ENCODE peak calls at places on chromosomes 7 and 10, in five cellular contexts. E, K, T, O and Y are unnamed samples. For H3K4me1, the result is how much of the 10 kb centered on the place peaks cover.

GRCh38 chr7:44980393-44981034 is 1.7 kb upstream of the MYO1G start:
- DNase-seq in E (peak), K (no peak), T (no peak), O (no peak), Y (no peak)

GRCh38 chr7:149284850-149285580 is 23.0 kb downstream of the ZNF783 start:
- DNase-seq in E (peak), K (peak), T (peak), O (peak), Y (peak)

GRCh38 chr10:71623098-71623985 is 96.2 kb downstream of the C10orf105 start:
- DNase-seq in E (peak), K (no peak), T (no peak), O (peak), Y (no peak)

GRCh38 chr7:138097064-138097741 is 20.9 kb downstream of the AKR1D1 start:
- DNase-seq in E (peak), K (peak), T (no peak), O (peak), Y (no peak)

GRCh38 chr10:88256013-88256680 is 327.0 kb downstream of the RNLS start:
- DNase-seq in E (no peak), K (no peak), T (no peak), O (no peak), Y (no peak)

GRCh38 chr10:95819620-95820329 is 63.8 kb downstream of the ENTPD1 start:
- DNase-seq in E (no peak), K (no peak), T (no peak), O (no peak), Y (no peak)

GRCh38 chr10:70169011-70169410 is 1.3 kb downstream of the SAR1A start:
- DNase-seq in E (no peak), K (no peak), T (no peak), O (no peak), Y (no peak)

GRCh38 chr10:117216611-117217195 is 19.4 kb downstream of the KCNK18 start:
- DNase-seq in E (peak), K (peak), T (no peak), O (peak), Y (peak)

GRCh38 chr7:157843336-157844140 is 506.7 kb downstream of the DNAJB6 start:
- DNase-seq in E (no peak), K (no peak), T (no peak), O (no peak), Y (no peak)

GRCh38 chr10:53063805-53064204 is 291.2 kb upstream of the MBL2 start:
- DNase-seq in E (no peak), K (no peak), T (no peak), O (no peak), Y (no peak)

GRCh38 chr10:44809652-44810051 is 101.5 kb upstream of the TMEM72 start:
- DNase-seq in E (no peak), K (no peak), T (no peak), O (no peak), Y (no peak)

GRCh38 chr10:97888641-97889262 is 39.1 kb downstream of the GOLGA7B start:
- DNase-seq in E (no peak), K (peak), T (no peak), O (peak), Y (no peak)

GRCh38 chr7:14040528-14040927 is 51.1 kb upstream of the ETV1 start:
- DNase-seq in E (no peak), K (no peak), T (no peak), O (no peak), Y (no peak)

GRCh38 chr10:31912289-31912688 is 16.3 kb downstream of the ARHGAP12 start:
- DNase-seq in E (no peak), K (no peak), T (no peak), O (no peak), Y (no peak)

GRCh38 chr7:116187400-116187799 is 22.9 kb upstream of the TES start:
- DNase-seq in E (no peak), K (no peak), T (no peak), O (no peak), Y (no peak)

GRCh38 chr7:1234794-1235500 is 2.3 kb downstream of the UNCX start:
- DNase-seq in E (no peak), K (no peak), T (no peak), O (peak), Y (peak)

GRCh38 chr10:110625356-110625894 is 18.7 kb upstream of the RBM20 start:
- DNase-seq in E (no peak), K (no peak), T (no peak), O (no peak), Y (no peak)

GRCh38 chr7:107948645-107949442 is 54.1 kb downstream of the LAMB1 start:
- DNase-seq in E (peak), K (no peak), T (no peak), O (peak), Y (no peak)

GRCh38 chr7:24741691-24742639 is 15.3 kb downstream of the GSDME start:
- DNase-seq in E (no peak), K (no peak), T (no peak), O (peak), Y (no peak)

GRCh38 chr10:63105811-63106755 is 27.0 kb upstream of the NRBF2 start:
- DNase-seq in E (no peak), K (no peak), T (peak), O (no peak), Y (no peak)

GRCh38 chr10:5622586-5622985 is 43.8 kb downstream of the ASB13 start:
- DNase-seq in E (no peak), K (no peak), T (no peak), O (no peak), Y (no peak)

GRCh38 chr7:43092819-43093218 is 19.6 kb upstream of the HECW1 start:
- DNase-seq in E (no peak), K (no peak), T (no peak), O (no peak), Y (no peak)

GRCh38 chr10:79024716-79025112 is 44.1 kb upstream of the ZMIZ1 start:
- DNase-seq in E (peak), K (no peak), T (peak), O (no peak), Y (no peak)

GRCh38 chr7:15837627-15838026 is 151.1 kb upstream of the MEOX2 start:
- DNase-seq in E (no peak), K (no peak), T (no peak), O (no peak), Y (no peak)

GRCh38 chr7:97116308-97116707 is 1.2 kb upstream of the SDHAF3 start:
- DNase-seq in E (no peak), K (no peak), T (no peak), O (no peak), Y (peak)

GRCh38 chr10:88728107-88728763 is 22.2 kb downstream of the LIPK start:
- DNase-seq in E (no peak), K (no peak), T (no peak), O (peak), Y (no peak)

GRCh38 chr7:68963547-68963946 is 634.7 kb upstream of the AUTS2 start:
- DNase-seq in E (no peak), K (no peak), T (no peak), O (peak), Y (no peak)
- H3K27ac ChIP-seq in E (no peak), K (no peak), T (no peak), O (peak), Y (no peak)

GRCh38 chr10:27745380-27745718 is 270 bp downstream of the MKX start:
- DNase-seq in E (no peak), K (no peak), T (no peak), O (no peak), Y (no peak)

GRCh38 chr10:27743736-27744477 is 1.7 kb downstream of the MKX start:
- DNase-seq in E (no peak), K (no peak), T (no peak), O (peak), Y (peak)

GRCh38 chr10:27745719-27746363 is at the start of gene MKX:
- DNase-seq in E (no peak), K (peak), T (no peak), O (peak), Y (no peak)

GRCh38 chr10:27742926-27743735 is 2.5 kb downstream of the MKX start:
- DNase-seq in E (peak), K (peak), T (peak), O (peak), Y (no peak)

GRCh38 chr10:27744478-27745379 is 890 bp downstream of the MKX start:
- DNase-seq in E (no peak), K (peak), T (no peak), O (peak), Y (peak)
- H3K4me1 ChIP-seq in E (under half), K (half or more), T (half or more), O (under half), Y (half or more)

GRCh38 chr10:133026171-133026570 is 61.6 kb upstream of the ADGRA1 start:
- DNase-seq in E (no peak), K (no peak), T (no peak), O (no peak), Y (peak)

GRCh38 chr10:133027480-133027879 is 60.2 kb upstream of the ADGRA1 start:
- DNase-seq in E (no peak), K (no peak), T (no peak), O (no peak), Y (no peak)

GRCh38 chr10:133025558-133026090 is 62.1 kb upstream of the ADGRA1 start:
- DNase-seq in E (no peak), K (no peak), T (no peak), O (no peak), Y (no peak)

GRCh38 chr10:133028158-133028557 is 59.6 kb upstream of the ADGRA1 start:
- DNase-seq in E (no peak), K (no peak), T (no peak), O (no peak), Y (no peak)

DNA sequence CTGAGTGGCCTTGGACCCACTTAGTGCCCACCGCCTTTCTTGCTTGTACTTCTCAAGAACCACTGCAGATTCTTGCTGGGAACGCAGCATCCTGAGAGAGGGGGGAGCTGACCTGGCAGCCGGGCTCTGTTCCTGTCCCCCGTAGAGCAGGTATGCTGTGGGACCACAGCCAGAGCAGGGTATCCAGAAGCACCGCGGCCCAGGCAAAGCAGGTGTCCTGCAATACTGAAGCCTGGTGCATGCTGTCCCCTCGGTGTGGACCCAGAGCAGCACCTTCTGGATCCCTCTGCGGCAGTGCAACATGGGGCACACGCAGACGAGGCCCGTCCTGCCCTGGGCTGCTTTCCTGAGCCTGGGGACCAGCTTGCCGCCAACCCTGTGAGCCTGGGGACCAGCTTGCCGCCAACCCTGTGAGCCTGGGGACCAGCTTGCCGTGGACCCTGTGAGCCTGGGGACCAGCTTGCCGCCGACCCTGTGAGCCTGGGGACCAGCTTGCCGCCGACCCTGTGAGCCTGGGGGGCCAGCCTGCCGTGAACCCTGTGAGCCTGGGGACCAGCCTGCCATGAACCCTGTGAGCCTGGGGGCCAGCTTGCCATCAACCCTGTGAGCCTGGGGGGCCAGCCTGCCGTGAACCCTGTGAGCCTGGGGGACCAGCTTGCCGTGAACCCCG is 60.9 kb upstream of the ADGRA1 start:
- DNase-seq in E (no peak), K (no peak), T (no peak), O (no peak), Y (peak)
- TF ChIP-seq POLR2A in E (no peak), K (no peak), T (no peak), O (no peak), Y (no peak)

GRCh38 chr7:159193543-159193942 is 48.9 kb upstream of the VIPR2 start:
- DNase-seq in E (no peak), K (no peak), T (no peak), O (no peak), Y (no peak)

GRCh38 chr7:159191236-159191635 is 46.6 kb upstream of the VIPR2 start:
- DNase-seq in E (no peak), K (no peak), T (no peak), O (no peak), Y (no peak)

GRCh38 chr7:159195926-159196325 is 51.3 kb upstream of the VIPR2 start:
- DNase-seq in E (no peak), K (no peak), T (no peak), O (no peak), Y (no peak)

GRCh38 chr7:159192761-159193453 is 48.2 kb upstream of the VIPR2 start:
- DNase-seq in E (no peak), K (no peak), T (no peak), O (no peak), Y (no peak)

DNA sequence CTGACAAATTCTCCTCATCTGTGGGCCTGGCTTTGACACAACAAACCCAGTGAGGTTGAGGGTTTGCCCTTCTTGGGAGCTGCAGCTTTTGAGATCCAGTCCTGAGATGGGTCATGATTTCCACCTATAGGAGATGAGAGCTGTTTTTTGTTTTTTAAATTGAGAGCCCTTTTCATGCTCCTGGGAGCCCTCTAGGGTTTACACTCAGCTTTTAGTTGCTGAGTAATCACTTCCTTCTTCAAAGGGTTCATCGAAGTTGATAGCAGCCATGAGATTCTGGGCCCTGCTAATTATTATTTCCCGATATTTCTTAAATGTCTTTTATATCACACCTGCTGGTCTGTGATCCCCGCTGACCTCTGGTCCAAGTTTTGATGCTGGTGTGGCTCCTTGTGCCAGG is 47.3 kb upstream of the VIPR2 start:
- DNase-seq in E (no peak), K (no peak), T (no peak), O (no peak), Y (no peak)
- H3K27ac ChIP-seq in E (no peak), K (no peak), T (no peak), O (no peak), Y (no peak)

GRCh38 chr10:28384557-28384956 is 81.7 kb upstream of the MPP7 start:
- DNase-seq in E (no peak), K (no peak), T (no peak), O (no peak), Y (no peak)
- H3K4me1 ChIP-seq in E (under half), K (under half), T (under half), O (under half), Y (under half)

GRCh38 chr10:131620904-131621303 is 279.9 kb upstream of the PPP2R2D start:
- DNase-seq in E (no peak), K (no peak), T (no peak), O (no peak), Y (no peak)
- TF ChIP-seq POLR2A in E (no peak), K (no peak), T (no peak), O (no peak), Y (no peak)

GRCh38 chr10:683448-684071 is 5.9 kb downstream of the DIP2C start:
- DNase-seq in E (peak), K (no peak), T (peak), O (peak), Y (no peak)
- H3K27ac ChIP-seq in E (peak), K (peak), T (peak), O (peak), Y (no peak)

GRCh38 chr7:76272142-76272541 is 30.3 kb upstream of the HSPB1 start:
- DNase-seq in E (no peak), K (no peak), T (no peak), O (no peak), Y (no peak)

GRCh38 chr7:76269895-76270294 is 32.6 kb upstream of the HSPB1 start:
- DNase-seq in E (no peak), K (no peak), T (no peak), O (no peak), Y (no peak)

GRCh38 chr7:76272872-76273271 is 29.6 kb upstream of the HSPB1 start:
- DNase-seq in E (no peak), K (no peak), T (no peak), O (no peak), Y (no peak)

GRCh38 chr7:76278540-76278939 is 23.9 kb upstream of the HSPB1 start:
- DNase-seq in E (no peak), K (no peak), T (no peak), O (peak), Y (no peak)

GRCh38 chr7:76273503-76273902 is 29.0 kb upstream of the HSPB1 start:
- DNase-seq in E (no peak), K (no peak), T (no peak), O (no peak), Y (no peak)
- H3K4me1 ChIP-seq in E (under half), K (under half), T (under half), O (under half), Y (under half)